ENCODE peak calls at places on chromosomes 12 and 14, in nine cellular contexts. M is AG10803; Q is astrocyte; X is CD4-positive, alpha-beta T cell; O is tibial artery; W is nephron progenitor cell; Z is bronchial epithelial cell; K is activated CD8-positive, alpha-beta T cell treated with anti-CD3 and anti-CD28 coated beads for 36 hours; C is fibroblast of mammary gland. E is an unnamed sample.

GRCh38 chr14:75277796-75278421 is 719 bp upstream of the FOS start:
- DNase-seq in O (no peak), Q (no peak), X (no peak), K (no peak), Z (peak; percentile 52), C (no peak), W (no peak), M (no peak), E (no peak)

GRCh38 chr14:67137744-67138371 is 51.4 kb upstream of the GARIN2 start:
- DNase-seq in W (no peak), X (no peak), Z (peak; percentile 13), C (peak; percentile 26), O (no peak), M (peak; percentile 15), Q (peak; percentile 12), K (no peak), E (no peak)

GRCh38 chr14:51293149-51293925 is 53.3 kb downstream of the TMX1 start:
- DNase-seq in Q (peak; percentile 47), Z (peak; percentile 17), X (no peak), M (peak; percentile 84), O (no peak), C (peak; percentile 36), W (no peak), K (no peak), E (no peak)

GRCh38 chr12:102095677-102096263 is 24.1 kb downstream of the NUP37 start:
- DNase-seq in X (no peak), C (peak; percentile 45), W (no peak), M (peak; percentile 25), Z (peak; percentile 41), K (no peak), O (no peak), Q (peak; percentile 8), E (no peak)

GRCh38 chr12:9372202-9372601 is 164.0 kb upstream of the PZP start:
- DNase-seq in O (no peak), W (no peak), M (peak; percentile 9), C (peak; percentile 17), Q (no peak), X (no peak), Z (peak; percentile 44), K (no peak), E (no peak)

GRCh38 chr12:93733358-93733757 is 56.2 kb downstream of the CRADD start:
- DNase-seq in M (no peak), K (peak; percentile 10), C (no peak), W (no peak), Q (no peak), X (no peak), Z (peak; percentile 50), O (no peak), E (no peak)

GRCh38 chr12:55724226-55724939 is 4.2 kb downstream of the RDH5 start:
- DNase-seq in C (peak; percentile 81), Z (peak; percentile 54), O (peak; percentile 87), W (peak; percentile 54), K (peak; percentile 90), X (peak; percentile 55), Q (peak; percentile 38), M (peak; percentile 70), E (peak; percentile 59)

GRCh38 chr12:65977384-65977783 is 153.1 kb downstream of the HMGA2 start:
- DNase-seq in Q (no peak), O (no peak), W (no peak), C (no peak), M (no peak), Z (peak; percentile 26), X (no peak), K (no peak), E (no peak)

GRCh38 chr14:94581127-94581999 is at the start of gene SERPINA5:
- DNase-seq in O (no peak), Z (no peak), W (peak; percentile 69), Q (no peak), K (no peak), X (no peak), C (peak; percentile 55), M (peak; percentile 24), E (peak; percentile 41)

GRCh38 chr12:111076611-111077451 is 156.5 kb upstream of the MYL2 start:
- DNase-seq in W (peak; percentile 17), Z (no peak), O (no peak), M (no peak), Q (no peak), X (no peak), C (no peak), K (no peak), E (no peak)

GRCh38 chr12:7907009-7907408 is 29.0 kb downstream of the SLC2A3 start:
- DNase-seq in Q (peak; percentile 31), O (no peak), X (no peak), C (peak; percentile 64), M (peak; percentile 41), Z (peak; percentile 47), W (peak; percentile 31), K (peak; percentile 64), E (peak; percentile 5)

GRCh38 chr14:91501951-91502930 is 7.9 kb downstream of the PPP4R3A start:
- DNase-seq in X (no peak), Q (no peak), W (no peak), K (no peak), C (no peak), O (no peak), Z (no peak), M (no peak), E (no peak)

DNA sequence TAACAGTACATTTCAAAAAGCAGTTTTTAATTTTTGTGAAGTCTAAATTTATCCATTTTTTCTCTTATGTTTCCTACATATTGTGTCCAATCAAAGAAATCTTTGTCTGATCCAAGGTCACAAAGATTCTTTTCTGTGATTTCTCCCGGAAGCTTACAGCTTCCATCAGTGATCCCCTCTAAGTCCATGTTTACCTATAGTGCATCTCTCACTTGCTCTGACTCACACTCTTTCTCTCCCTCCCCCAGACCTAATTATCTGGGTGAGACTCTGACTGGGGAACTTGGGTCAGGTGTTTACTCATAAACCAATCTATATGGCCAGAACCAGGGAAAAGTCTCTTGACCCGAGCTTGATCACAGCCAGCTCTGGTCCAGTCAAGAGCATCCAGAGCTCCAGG is 224.4 kb downstream of the SPTSSA start:
- DNase-seq in O (no peak), M (no peak), Q (no peak), X (no peak), W (no peak), C (no peak), Z (no peak), K (no peak), E (no peak)
- TF ChIP-seq CTCF in O (no peak), M (no peak), Q (no peak), X (no peak), W (no peak), C (no peak), Z (no peak), K (no peak), E (no peak)

DNA sequence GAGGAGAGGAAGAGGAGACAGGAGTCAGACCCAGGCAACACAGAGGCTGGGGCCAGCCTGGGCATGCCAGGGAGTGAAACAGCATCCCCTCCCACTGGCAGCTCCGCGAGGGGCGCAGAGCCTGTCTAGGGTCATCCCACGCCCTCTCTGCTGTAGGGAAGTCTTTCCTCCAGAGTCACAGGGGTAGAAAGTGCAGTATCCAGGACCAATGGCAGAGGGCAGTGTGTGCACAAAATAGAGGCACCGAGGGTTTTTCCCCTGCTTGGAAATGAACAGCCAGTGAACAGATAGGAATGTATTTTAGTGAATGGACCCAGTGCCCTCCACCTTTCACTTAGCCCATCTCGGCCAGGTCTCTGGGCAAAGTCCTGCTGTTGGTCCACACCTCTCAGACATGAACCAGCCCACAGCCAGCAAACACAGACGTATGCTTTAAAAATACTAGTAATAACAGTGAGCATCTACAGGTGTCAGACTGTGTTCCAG is 9.4 kb upstream of the KRT74 start:
- DNase-seq in C (peak; percentile 52), W (peak; percentile 74), M (peak; percentile 42), O (peak; percentile 63), K (peak; percentile 82), Z (peak; percentile 96), X (peak; percentile 38), Q (peak; percentile 18), E (peak; percentile 64)
- TF ChIP-seq CTCF in C (peak; percentile 77), W (peak; percentile 63), M (peak; percentile 91), O (peak; percentile 60), K (peak; percentile 77), Z (peak; percentile 84), X (peak; percentile 70), Q (peak; percentile 74), E (peak; percentile 81)

DNA sequence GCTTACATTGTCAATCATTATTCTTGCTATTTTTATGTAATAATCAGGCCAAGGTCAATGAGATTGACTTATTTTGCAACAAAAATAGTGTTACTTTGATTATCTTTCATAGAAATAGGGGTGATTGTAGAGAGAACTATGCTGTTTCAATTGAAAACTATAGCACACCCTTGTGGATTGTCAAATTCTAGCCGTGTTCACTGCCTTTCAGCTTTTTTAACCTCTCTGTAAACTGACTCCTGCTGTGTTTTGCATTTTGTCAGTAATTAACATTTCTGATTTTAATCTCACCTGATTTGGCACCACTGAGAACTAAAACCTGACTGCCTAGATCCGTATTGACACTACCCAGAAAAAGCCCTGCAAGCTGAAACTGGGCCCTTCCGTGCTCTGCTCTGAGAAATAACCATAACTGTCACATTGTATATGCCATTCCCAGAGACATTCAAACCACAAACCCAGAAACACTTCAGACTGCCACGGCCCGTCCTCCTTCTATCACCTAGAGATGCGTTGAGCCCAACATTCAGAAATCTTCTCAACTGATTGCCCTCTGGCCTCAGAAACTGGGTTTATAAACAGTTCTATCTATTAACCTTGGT is 26.6 kb upstream of the ETV6 start:
- DNase-seq in C (no peak), K (no peak), M (peak; percentile 9), Q (no peak), W (no peak), Z (peak; percentile 22), O (no peak), X (no peak), E (no peak)
- TF ChIP-seq CTCF in C (peak; percentile 21), K (no peak), M (peak; percentile 44), Q (no peak), W (no peak), Z (peak; percentile 19), O (no peak), X (no peak), E (no peak)

GRCh38 chr14:100710391-100711116 is 16.1 kb upstream of the DLK1 start:
- DNase-seq in X (no peak), O (no peak), W (no peak), M (no peak), Z (no peak), K (no peak), C (no peak), Q (no peak), E (no peak)

GRCh38 chr14:100709252-100709955 is 17.3 kb upstream of the DLK1 start:
- DNase-seq in K (peak; percentile 15), X (no peak), Z (no peak), M (no peak), W (peak; percentile 67), Q (no peak), C (peak; percentile 30), O (no peak), E (peak; percentile 37)

GRCh38 chr14:100709956-100710284 is 16.8 kb upstream of the DLK1 start:
- DNase-seq in X (no peak), Z (no peak), O (no peak), K (no peak), M (no peak), W (no peak), Q (no peak), C (no peak), E (no peak)

GRCh38 chr14:100706860-100707259 is 19.8 kb upstream of the DLK1 start:
- DNase-seq in W (no peak), Z (no peak), C (no peak), K (no peak), Q (no peak), X (no peak), M (no peak), O (no peak), E (no peak)

GRCh38 chr14:100708349-100709217 is 18.1 kb upstream of the DLK1 start:
- DNase-seq in Q (no peak), O (no peak), X (no peak), C (peak; percentile 41), Z (peak; percentile 32), W (peak; percentile 35), K (no peak), M (no peak), E (no peak)
- TF ChIP-seq CTCF in Q (no peak), O (no peak), X (no peak), C (no peak), Z (peak; percentile 80), W (no peak), K (no peak), M (no peak), E (no peak)